ENCODE peak calls at places on chromosomes 12 and 14, in ten cellular contexts. M, C, L, X, Y, E, J, V, O and N are unnamed samples.

GRCh38 chr12:113158439-113159203 is 9.1 kb downstream of the CFAP73 start:
- DNase-seq in O (no peak), X (no peak), M (no peak), L (no peak), J (no peak), E (no peak), C (no peak), V (no peak), Y (no peak), N (no peak)

GRCh38 chr14:89394920-89395319 is 22.1 kb downstream of the FOXN3 start:
- DNase-seq in E (no peak), J (no peak), M (no peak), V (no peak), Y (no peak), X (no peak), L (no peak), C (no peak), O (no peak), N (no peak)

GRCh38 chr14:95261616-95262510 is 57.8 kb downstream of the CLMN start:
- DNase-seq in L (no peak), J (no peak), Y (no peak), O (no peak), M (no peak), X (no peak), E (no peak), V (no peak), C (no peak), N (no peak)

GRCh38 chr12:91413591-91413990 is 231.0 kb upstream of the DCN start:
- DNase-seq in Y (no peak), C (no peak), V (no peak), E (no peak), M (no peak), J (no peak), L (no peak), X (peak; percentile 53), O (no peak), N (no peak)

GRCh38 chr14:74404435-74404834 is 21.6 kb downstream of the SYNDIG1L start:
- DNase-seq in V (no peak), X (no peak), Y (no peak), C (no peak), L (no peak), E (no peak), J (no peak), M (no peak), O (no peak), N (no peak)

GRCh38 chr12:1593232-1594044 is 943 bp downstream of the FBXL14 start:
- DNase-seq in O (peak; percentile 79), C (no peak), X (peak; percentile 65), L (peak; percentile 45), Y (peak; percentile 40), E (peak; percentile 44), M (no peak), J (peak; percentile 66), V (peak; percentile 43), N (no peak)

GRCh38 chr12:12954361-12954760 is 2.4 kb upstream of the GPRC5D start:
- DNase-seq in X (no peak), Y (peak; percentile 16), O (no peak), M (no peak), L (no peak), V (no peak), E (no peak), C (no peak), J (no peak), N (no peak)

GRCh38 chr14:34665785-34666425 is 36.0 kb upstream of the SNX6 start:
- DNase-seq in J (peak; percentile 58), C (no peak), V (no peak), O (no peak), Y (peak; percentile 89), L (no peak), M (no peak), X (peak; percentile 13), E (peak; percentile 24), N (no peak)

GRCh38 chr12:26831959-26832816 is 806 bp downstream of the ITPR2 start:
- DNase-seq in E (peak; percentile 49), M (peak; percentile 68), C (peak; percentile 89), Y (peak; percentile 87), J (peak; percentile 76), L (peak; percentile 36), V (peak; percentile 40), O (peak; percentile 76), X (peak; percentile 81), N (peak; percentile 71)

GRCh38 chr12:104213952-104214351 is 1.6 kb upstream of the TXNRD1 start:
- DNase-seq in C (no peak), J (no peak), X (no peak), L (no peak), Y (peak; percentile 36), M (no peak), O (no peak), E (no peak), V (no peak), N (no peak)

GRCh38 chr12:27575780-27576154 is 51.8 kb downstream of the PPFIBP1 start:
- DNase-seq in J (no peak), L (no peak), E (no peak), V (no peak), X (no peak), O (no peak), Y (peak; percentile 49), C (no peak), M (no peak), N (no peak)

GRCh38 chr12:50230217-50230616 is 53.1 kb downstream of the LIMA1 start:
- DNase-seq in V (no peak), M (no peak), L (no peak), C (no peak), X (no peak), O (no peak), J (no peak), Y (no peak), E (no peak), N (no peak)